ENCODE peak calls at places on chromosomes 3 and 15, in ten cellular contexts. T, M, L, V, H, W, R, K, N and F are unnamed samples.

GRCh38 chr3:111845996-111846395 is 13.1 kb upstream of the PHLDB2 start:
- DNase-seq in T (no peak), M (no peak), L (no peak), V (no peak), H (no peak), W (no peak), R (no peak), K (no peak), N (no peak), F (no peak)

GRCh38 chr3:58041826-58042324 is 33.7 kb downstream of the FLNB start:
- DNase-seq in T (no peak), M (no peak), L (no peak), V (no peak), H (peak), W (no peak), R (no peak), K (no peak), N (no peak), F (no peak)

GRCh38 chr3:129973853-129974252 is 667 bp upstream of the TRH start:
- DNase-seq in T (no peak), M (no peak), L (no peak), V (no peak), H (no peak), W (no peak), R (no peak), K (no peak), N (no peak), F (no peak)

GRCh38 chr3:42635111-42635510 is 18.4 kb upstream of the ZBTB47 start:
- DNase-seq in T (no peak), M (no peak), L (peak), V (no peak), H (no peak), W (no peak), R (peak), K (no peak), N (no peak), F (peak)

GRCh38 chr15:49438970-49439631 is 16.1 kb downstream of the FGF7 start:
- DNase-seq in T (no peak), M (no peak), L (no peak), V (no peak), H (no peak), W (peak), R (no peak), K (peak), N (peak), F (no peak)

GRCh38 chr3:193598202-193598601 is 5.2 kb downstream of the OPA1 start:
- DNase-seq in T (no peak), M (no peak), L (no peak), V (no peak), H (no peak), W (no peak), R (no peak), K (no peak), N (no peak), F (no peak)

GRCh38 chr15:71899665-71900064 is 89.3 kb downstream of the NR2E3 start:
- DNase-seq in T (no peak), M (no peak), L (no peak), V (no peak), H (no peak), W (no peak), R (no peak), K (no peak), N (peak), F (no peak)

GRCh38 chr15:70198441-70199123 is 100.9 kb upstream of the TLE3 start:
- DNase-seq in T (no peak), M (no peak), L (no peak), V (no peak), H (no peak), W (no peak), R (no peak), K (no peak), N (no peak), F (no peak)

GRCh38 chr3:57582470-57583168 is 14.5 kb downstream of the ARF4 start:
- DNase-seq in T (no peak), M (peak), L (peak), V (no peak), H (no peak), W (no peak), R (peak), K (no peak), N (no peak), F (peak)

GRCh38 chr3:131277836-131278497 is 103.6 kb upstream of the NUDT16 start:
- DNase-seq in T (no peak), M (no peak), L (no peak), V (no peak), H (no peak), W (no peak), R (no peak), K (no peak), N (no peak), F (no peak)

GRCh38 chr3:135454890-135455289 is 510.6 kb upstream of the PPP2R3A start:
- DNase-seq in T (no peak), M (no peak), L (no peak), V (no peak), H (no peak), W (no peak), R (no peak), K (no peak), N (no peak), F (no peak)